ENCODE peak calls at places on chromosomes 13 and 19, in six cellular contexts. V is HepG2, E is K562, U is H1, M is HCT116, I is GM12878. X is an unnamed sample.

GRCh38 chr19:15195381-15195964 is 5.3 kb downstream of the NOTCH3 start:
- DNase-seq in V (no peak), E (no peak), U (peak), M (no peak), I (no peak), X (no peak)

GRCh38 chr13:113930711-113931637 is 42.9 kb downstream of the C13orf46 start:
- DNase-seq in V (no peak), E (no peak), U (no peak), M (no peak), I (peak), X (no peak)

GRCh38 chr19:38433268-38433733 is at the start of gene RYR1:
- DNase-seq in V (no peak), E (peak), U (peak), M (peak), I (no peak), X (no peak)

GRCh38 chr13:109336730-109337129 is 449.7 kb downstream of the IRS2 start:
- DNase-seq in V (no peak), E (no peak), U (no peak), M (no peak), I (no peak), X (no peak)

GRCh38 chr13:36370108-36370429 is 23.9 kb upstream of the SPART start:
- DNase-seq in V (no peak), E (no peak), U (no peak), M (no peak), I (no peak), X (no peak)

GRCh38 chr19:5018224-5019015 is 49.5 kb downstream of the KDM4B start:
- DNase-seq in V (no peak), E (no peak), U (no peak), M (no peak), I (no peak), X (no peak)

GRCh38 chr13:24215732-24216131 is 55.2 kb downstream of the SPATA13 start:
- DNase-seq in V (no peak), E (no peak), U (no peak), M (no peak), I (no peak), X (no peak)

GRCh38 chr13:114339779-114340534 is 25.7 kb downstream of the CHAMP1 start:
- DNase-seq in V (peak), E (no peak), U (no peak), M (peak), I (no peak), X (no peak)

GRCh38 chr19:47716270-47716937 is 3.2 kb downstream of the EHD2 start:
- DNase-seq in V (no peak), E (no peak), U (no peak), M (no peak), I (no peak), X (no peak)

GRCh38 chr19:47714339-47714738 is 1.1 kb downstream of the EHD2 start:
- DNase-seq in V (no peak), E (no peak), U (no peak), M (no peak), I (no peak), X (no peak)

GRCh38 chr19:47720669-47721068 is 7.4 kb downstream of the EHD2 start:
- DNase-seq in V (no peak), E (no peak), U (no peak), M (no peak), I (no peak), X (no peak)

GRCh38 chr19:47723573-47723923 is 10.3 kb downstream of the EHD2 start:
- DNase-seq in V (peak), E (no peak), U (no peak), M (no peak), I (no peak), X (no peak)

DNA sequence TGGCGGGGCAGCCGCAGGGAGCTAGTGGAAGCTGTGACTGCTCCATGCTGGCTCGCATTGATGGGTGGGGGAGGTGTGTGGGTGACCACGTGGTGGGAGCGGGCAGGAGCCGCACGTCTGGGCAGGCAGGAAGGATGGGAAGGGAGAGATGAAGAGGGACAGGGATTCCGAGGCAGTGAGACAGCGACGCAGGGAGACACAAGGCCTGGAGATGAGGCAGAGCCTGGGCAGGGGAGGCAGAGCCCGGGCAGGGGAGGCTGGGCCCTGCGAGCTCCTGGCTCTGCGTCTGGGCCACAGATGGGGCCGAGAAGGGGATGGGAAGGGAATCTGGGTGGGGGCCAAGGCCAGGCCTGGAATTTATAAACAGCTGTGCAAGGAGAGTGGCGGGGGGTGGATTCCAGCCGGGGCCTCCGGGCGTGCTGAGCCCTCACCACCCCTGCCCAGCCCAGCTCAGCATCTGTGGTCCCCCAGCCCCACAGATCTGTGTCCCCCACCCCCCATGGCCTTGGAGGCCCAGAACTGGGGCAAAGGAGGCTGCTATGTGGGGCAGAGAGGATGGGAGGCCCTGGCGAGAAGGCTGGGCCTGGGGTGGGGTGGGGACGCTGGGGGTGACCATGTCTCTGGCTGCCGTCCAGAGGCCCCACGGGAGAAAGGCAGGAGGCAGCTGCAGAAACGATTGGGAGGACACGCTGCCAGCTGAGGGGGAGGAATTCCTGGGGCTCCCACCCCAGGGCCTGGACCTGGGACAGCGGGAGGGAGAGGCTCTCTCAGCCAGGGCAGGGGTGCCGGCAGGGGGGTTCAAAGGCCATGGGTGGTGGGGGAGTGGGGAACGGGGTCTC is 6.0 kb downstream of the EHD2 start:
- DNase-seq in V (peak), E (no peak), U (no peak), M (no peak), I (no peak), X (no peak)
- TF ChIP-seq ZNF274 in V (peak), E (no peak), U (no peak), M (no peak), I (no peak), X (no peak)

DNA sequence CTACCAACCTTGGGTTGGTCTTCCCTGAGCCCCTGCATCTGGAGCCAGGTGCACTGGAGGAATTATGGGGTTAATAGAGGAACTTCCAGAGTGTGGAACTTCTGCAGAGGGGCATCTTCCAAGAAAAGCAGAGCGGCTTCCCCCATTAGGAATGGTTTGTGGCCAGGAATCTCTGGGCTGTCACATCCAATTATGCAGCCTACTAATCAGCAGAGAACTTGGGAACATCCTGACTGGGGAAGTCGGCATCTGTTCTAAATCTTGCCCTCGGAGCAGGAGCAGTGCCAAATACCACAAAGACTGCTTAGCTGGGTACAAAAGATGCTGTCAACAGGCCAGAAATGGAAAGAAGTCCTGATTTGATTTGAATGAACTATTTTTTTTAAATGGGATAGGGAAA is 435.1 kb downstream of the ZNF536 start:
- DNase-seq in V (no peak), E (no peak), U (no peak), M (no peak), I (no peak), X (no peak)
- TF ChIP-seq ZNF274 in V (no peak), E (no peak), U (no peak), M (no peak), I (no peak), X (no peak)

GRCh38 chr19:32708457-32708856 is 11.1 kb upstream of the TDRD12 start:
- DNase-seq in V (no peak), E (no peak), U (no peak), M (no peak), I (no peak), X (no peak)
- TF ChIP-seq ZNF274 in V (no peak), E (no peak), U (no peak), M (no peak), I (no peak), X (no peak)

GRCh38 chr19:27671876-27672275 is 1541.1 kb downstream of the UQCRFS1 start:
- DNase-seq in V (no peak), E (no peak), U (no peak), M (no peak), I (no peak), X (no peak)
- TF ChIP-seq ZNF274 in V (no peak), E (no peak), U (no peak), M (no peak), I (no peak), X (no peak)

GRCh38 chr19:1849999-1850398 is 1.7 kb upstream of the REXO1 start:
- DNase-seq in V (no peak), E (no peak), U (no peak), M (no peak), I (no peak), X (no peak)
- TF ChIP-seq ZNF274 in V (no peak), E (no peak), U (no peak), M (no peak), I (no peak), X (no peak)

X was measured in NT2/D1.